ENCODE peak calls at places on chromosomes 7 and 10, in nine cellular contexts. N is neuronal stem cell; U is activated naive CD4-positive, alpha-beta T cell treated with anti-CD3 and anti-CD28 coated beads, Interleukin-2, amount 50 U/mL, for 72 hours; H is fibroblast of pulmonary artery; P is stimulated activated CD8-positive, alpha-beta memory T cell treated with anti-CD3 and anti-CD28 coated beads, Interleukin-15, amount 100 ng/mL, for 24 hours; I is occipital lobe; V is posterior cingulate gyrus; G is heart right ventricle; A is NCI-H510A. R is an unnamed sample.

GRCh38 chr7:44769381-44770209 is 20.9 kb downstream of the ZMIZ2 start:
- DNase-seq in N (no peak), U (no peak), H (peak), P (no peak), I (peak), V (no peak), G (peak), A (no peak), R (peak)

GRCh38 chr7:108236681-108237415 is 106.7 kb upstream of the LAMB4 start:
- DNase-seq in N (no peak), U (no peak), H (no peak), P (no peak), I (no peak), V (no peak), G (no peak), A (no peak), R (no peak)

GRCh38 chr10:112159469-112159868 is 24.1 kb downstream of the GPAM start:
- DNase-seq in N (no peak), U (no peak), H (no peak), P (no peak), I (no peak), V (no peak), G (no peak), A (no peak), R (no peak)

GRCh38 chr10:92591550-92592140 is 1.3 kb upstream of the KIF11 start:
- DNase-seq in N (peak), U (peak), H (peak), P (peak), I (peak), V (peak), G (peak), A (peak), R (peak)

GRCh38 chr10:106955133-106955532 is 209.4 kb downstream of the SORCS1 start:
- DNase-seq in N (no peak), U (no peak), H (no peak), P (no peak), I (no peak), V (no peak), G (no peak), A (no peak), R (no peak)

GRCh38 chr7:69934475-69934903 is 336.2 kb downstream of the AUTS2 start:
- DNase-seq in N (no peak), U (no peak), H (no peak), P (no peak), I (peak), V (peak), G (no peak), A (peak), R (no peak)

GRCh38 chr10:111273635-111274034 is 196.8 kb downstream of the ADRA2A start:
- DNase-seq in N (no peak), U (no peak), H (no peak), P (no peak), I (no peak), V (no peak), G (no peak), A (no peak), R (no peak)

GRCh38 chr7:24336461-24336860 is 52.5 kb downstream of the NPY start:
- DNase-seq in N (no peak), U (peak), H (no peak), P (no peak), I (no peak), V (no peak), G (no peak), A (no peak), R (no peak)